ENCODE peak calls at places on chromosomes 4 and X, in eight cellular contexts. R is ovary; T is psoas muscle; H is CD8-positive, alpha-beta T cell; X is A549; V is fibroblast of lung; Q is lower lobe of right lung; A is astrocyte. U is an unnamed sample. For H3K9me3 and H3K4me1, the result is how much of the 10 kb centered on the place peaks cover.

GRCh38 chrX:130171446-130172126 is at the start of gene RAB33A:
- DNase-seq in R (peak), T (peak), H (peak), X (no peak), V (peak), Q (peak), A (no peak), U (no peak)

GRCh38 chrX:15721911-15722310 is 16.2 kb upstream of the CA5B start:
- DNase-seq in R (no peak), T (no peak), H (no peak), X (no peak), V (peak), Q (no peak), A (no peak), U (no peak)

GRCh38 chr4:72286185-72286584 is 254.4 kb downstream of the NPFFR2 start:
- DNase-seq in R (no peak), T (no peak), H (no peak), X (no peak), V (peak), Q (no peak), A (peak), U (no peak)

GRCh38 chr4:136687118-136687517 is 845.2 kb downstream of the PCDH18 start:
- DNase-seq in R (no peak), T (no peak), H (no peak), X (no peak), V (no peak), Q (no peak), A (no peak), U (no peak)

GRCh38 chr4:89307446-89308160 is at the start of gene GPRIN3:
- DNase-seq in R (peak), T (peak), H (peak), X (no peak), V (peak), Q (peak), A (peak), U (peak)

GRCh38 chr4:148495463-148495862 is 53.2 kb upstream of the NR3C2 start:
- DNase-seq in R (no peak), T (no peak), H (no peak), X (no peak), V (no peak), Q (no peak), A (no peak), U (no peak)

GRCh38 chrX:48458711-48459110 is 11.3 kb downstream of the SLC38A5 start:
- DNase-seq in R (no peak), T (no peak), H (no peak), X (no peak), V (no peak), Q (no peak), A (no peak), U (no peak)

GRCh38 chr4:167802463-167803212 is 289.7 kb upstream of the ANXA10 start:
- DNase-seq in R (no peak), T (no peak), H (no peak), X (no peak), V (no peak), Q (no peak), A (no peak), U (no peak)

GRCh38 chr4:89724716-89725115 is 112.2 kb downstream of the SNCA start:
- DNase-seq in R (no peak), T (no peak), H (no peak), X (no peak), V (peak), Q (no peak), A (peak), U (no peak)

GRCh38 chr4:147740176-147740575 is 8.3 kb downstream of the ARHGAP10 start:
- DNase-seq in R (no peak), T (no peak), H (no peak), X (no peak), V (no peak), Q (no peak), A (peak), U (no peak)

GRCh38 chrX:20067709-20068315 is 48.9 kb downstream of the MAP7D2 start:
- DNase-seq in R (peak), T (peak), H (no peak), X (peak), V (peak), Q (peak), A (peak), U (no peak)

GRCh38 chr4:118849867-118850812 is 14.2 kb upstream of the SEC24D start:
- DNase-seq in R (no peak), T (no peak), H (peak), X (no peak), V (peak), Q (no peak), A (no peak), U (peak)

GRCh38 chr4:4506961-4507360 is 34.9 kb downstream of the STX18 start:
- DNase-seq in R (peak), T (no peak), H (no peak), X (no peak), V (no peak), Q (no peak), A (no peak), U (no peak)

GRCh38 chr4:157810137-157810774 is 362.6 kb downstream of the GASK1B start:
- DNase-seq in R (no peak), T (no peak), H (no peak), X (no peak), V (no peak), Q (no peak), A (no peak), U (no peak)

GRCh38 chr4:98481167-98481566 is 177.2 kb downstream of the TSPAN5 start:
- DNase-seq in R (no peak), T (no peak), H (no peak), X (no peak), V (no peak), Q (no peak), A (no peak), U (no peak)

GRCh38 chr4:184396001-184396400 is 78.3 kb downstream of the IRF2 start:
- DNase-seq in R (no peak), T (no peak), H (no peak), X (no peak), V (no peak), Q (no peak), A (no peak), U (no peak)

GRCh38 chr4:103484521-103484920 is 235.3 kb downstream of the TACR3 start:
- DNase-seq in R (no peak), T (no peak), H (no peak), X (no peak), V (no peak), Q (no peak), A (no peak), U (no peak)

GRCh38 chrX:627510-627964 is 3.1 kb upstream of the SHOX start:
- DNase-seq in R (no peak), T (no peak), H (no peak), X (no peak), V (no peak), Q (no peak), A (no peak), U (no peak)

GRCh38 chr4:147958057-147958456 is 226.2 kb downstream of the ARHGAP10 start:
- DNase-seq in R (no peak), T (no peak), H (no peak), X (no peak), V (no peak), Q (no peak), A (no peak), U (no peak)

GRCh38 chr4:75512336-75513211 is 1.6 kb downstream of the RCHY1 start:
- DNase-seq in R (no peak), T (no peak), H (no peak), X (no peak), V (peak), Q (no peak), A (peak), U (no peak)

GRCh38 chr4:6892190-6892908 is 17.3 kb upstream of the TBC1D14 start:
- DNase-seq in R (peak), T (peak), H (peak), X (peak), V (peak), Q (peak), A (peak), U (no peak)

GRCh38 chrX:112008724-112009123 is 73.9 kb downstream of the TRPC5 start:
- DNase-seq in R (no peak), T (no peak), H (no peak), X (no peak), V (no peak), Q (no peak), A (no peak), U (no peak)

GRCh38 chr4:184722798-184723197 is 11.1 kb downstream of the CENPU start:
- DNase-seq in R (no peak), T (no peak), H (no peak), X (no peak), V (no peak), Q (no peak), A (no peak), U (no peak)

GRCh38 chr4:122759639-122760310 is 27.3 kb downstream of the BBS12 start:
- DNase-seq in R (no peak), T (no peak), H (no peak), X (no peak), V (peak), Q (no peak), A (no peak), U (no peak)

GRCh38 chr4:129371901-129372300 is 275.9 kb downstream of the C4orf33 start:
- DNase-seq in R (no peak), T (no peak), H (no peak), X (no peak), V (no peak), Q (no peak), A (no peak), U (no peak)

DNA sequence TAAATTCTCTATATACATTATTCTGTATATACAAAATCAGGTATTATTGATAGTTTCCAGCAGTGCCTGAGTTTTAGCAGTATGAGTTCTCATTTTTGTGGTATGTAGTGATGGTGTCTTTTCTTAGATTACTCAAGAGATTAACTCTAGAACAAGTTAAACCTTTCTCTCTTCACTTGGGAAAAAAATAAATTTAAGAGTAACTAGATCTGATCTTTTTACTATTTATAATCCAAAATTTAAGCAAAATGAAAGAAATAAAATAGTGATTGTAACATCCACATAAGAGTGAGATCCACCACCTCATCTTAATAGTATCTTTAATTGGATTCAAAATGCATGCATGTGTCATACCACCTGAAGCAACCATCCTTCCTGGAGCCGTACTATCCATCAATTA is 124.1 kb upstream of the DDX3X start:
- DNase-seq in R (no peak), T (no peak), H (no peak), X (no peak), V (no peak), Q (no peak), A (no peak), U (no peak)
- H3K9me3 ChIP-seq in R (under half), T (under half), H (under half), X (half or more), V (under half), Q (under half), A (under half), U (under half)

GRCh38 chr4:38868055-38868965 is 704 bp downstream of the FAM114A1 start:
- DNase-seq in R (peak), T (peak), H (no peak), X (no peak), V (peak), Q (peak), A (no peak), U (no peak)
- H3K4me3 ChIP-seq in R (peak), T (peak), H (no peak), X (peak), V (peak), Q (peak), A (peak), U (peak)

GRCh38 chr4:40627540-40627939 is 2.1 kb downstream of the RBM47 start:
- DNase-seq in R (no peak), T (no peak), H (no peak), X (no peak), V (no peak), Q (no peak), A (no peak), U (no peak)

GRCh38 chr4:40629401-40630334 is at the start of gene RBM47:
- DNase-seq in R (peak), T (peak), H (peak), X (no peak), V (peak), Q (peak), A (peak), U (no peak)

GRCh38 chr4:40628888-40629287 is 776 bp downstream of the RBM47 start:
- DNase-seq in R (no peak), T (no peak), H (no peak), X (no peak), V (no peak), Q (no peak), A (no peak), U (no peak)

GRCh38 chr4:40623707-40624106 is 6.0 kb downstream of the RBM47 start:
- DNase-seq in R (no peak), T (no peak), H (no peak), X (no peak), V (no peak), Q (no peak), A (no peak), U (no peak)

GRCh38 chr4:40626183-40626990 is 3.3 kb downstream of the RBM47 start:
- DNase-seq in R (peak), T (no peak), H (no peak), X (no peak), V (no peak), Q (no peak), A (peak), U (no peak)
- H3K4me1 ChIP-seq in R (under half), T (under half), H (under half), X (under half), V (under half), Q (under half), A (under half), U (under half)

GRCh38 chr4:14695411-14695810 is 306.9 kb upstream of the CPEB2 start:
- DNase-seq in R (no peak), T (no peak), H (no peak), X (no peak), V (peak), Q (no peak), A (no peak), U (no peak)
- H3K9me3 ChIP-seq in R (under half), T (under half), H (under half), X (under half), V (under half), Q (under half), A (under half), U (under half)